ENCODE peak calls at places on chromosomes 13 and 19, in seven cellular contexts. C is CD8-positive, alpha-beta T cell; Z is bronchial epithelial cell; B is HL-60; K is mucosa of descending colon; F is upper lobe of right lung; S is IMR-90. E is an unnamed sample.

GRCh38 chr13:75946746-75947397 is 310.7 kb downstream of the LMO7 start:
- DNase-seq in F (no peak), B (no peak), S (no peak), Z (no peak), C (no peak), K (no peak), E (no peak)

GRCh38 chr19:15195381-15195964 is 5.3 kb downstream of the NOTCH3 start:
- DNase-seq in F (peak; percentile 86), C (no peak), B (no peak), Z (peak; percentile 84), K (peak; percentile 60), S (peak; percentile 61), E (no peak)

GRCh38 chr13:38167164-38167822 is 182.4 kb upstream of the UFM1 start:
- DNase-seq in C (no peak), Z (no peak), K (no peak), B (no peak), S (no peak), F (no peak), E (peak; percentile 3)

GRCh38 chr19:16901491-16902175 is 12.8 kb downstream of the F2RL3 start:
- DNase-seq in S (no peak), K (no peak), B (no peak), C (no peak), F (no peak), Z (no peak), E (no peak)

GRCh38 chr13:89061821-89062220 is 1390.7 kb downstream of the SLITRK5 start:
- DNase-seq in B (no peak), C (no peak), K (peak; percentile 58), Z (no peak), F (no peak), S (no peak), E (no peak)

GRCh38 chr13:22196777-22197176 is 525.9 kb downstream of the FGF9 start:
- DNase-seq in F (no peak), Z (no peak), B (no peak), C (no peak), K (no peak), S (no peak), E (no peak)

GRCh38 chr13:80029170-80029569 is 311.8 kb downstream of the SPRY2 start:
- DNase-seq in S (no peak), F (no peak), B (no peak), K (peak; percentile 36), Z (no peak), C (no peak), E (no peak)

GRCh38 chr13:24167666-24168391 is 7.3 kb downstream of the SPATA13 start:
- DNase-seq in F (no peak), Z (no peak), B (no peak), K (no peak), C (no peak), S (no peak), E (no peak)

GRCh38 chr13:48528720-48529119 is 4.2 kb downstream of the RCBTB2 start:
- DNase-seq in K (no peak), B (no peak), S (no peak), F (no peak), C (no peak), Z (no peak), E (peak; percentile 58)

GRCh38 chr13:109699628-109700071 is 86.7 kb downstream of the IRS2 start:
- DNase-seq in F (no peak), C (no peak), K (peak; percentile 49), Z (no peak), S (no peak), B (peak; percentile 24), E (no peak)
- TF ChIP-seq CTCF in F (no peak), C (no peak), K (no peak), Z (no peak), S (no peak), B (no peak), E (no peak)

GRCh38 chr19:41876847-41877489 is at the start of gene CD79A:
- DNase-seq in Z (no peak), B (peak; percentile 54), F (no peak), C (no peak), S (no peak), K (no peak), E (peak; percentile 96)
- H3K4me3 ChIP-seq in Z (no peak within 1 kb of the TSS), B (no peak within 1 kb of the TSS), F (no peak within 1 kb of the TSS), C (peak within 1 kb of the TSS; percentile 50), S (no peak within 1 kb of the TSS), K (no peak within 1 kb of the TSS), E (peak within 1 kb of the TSS; percentile 90)

DNA sequence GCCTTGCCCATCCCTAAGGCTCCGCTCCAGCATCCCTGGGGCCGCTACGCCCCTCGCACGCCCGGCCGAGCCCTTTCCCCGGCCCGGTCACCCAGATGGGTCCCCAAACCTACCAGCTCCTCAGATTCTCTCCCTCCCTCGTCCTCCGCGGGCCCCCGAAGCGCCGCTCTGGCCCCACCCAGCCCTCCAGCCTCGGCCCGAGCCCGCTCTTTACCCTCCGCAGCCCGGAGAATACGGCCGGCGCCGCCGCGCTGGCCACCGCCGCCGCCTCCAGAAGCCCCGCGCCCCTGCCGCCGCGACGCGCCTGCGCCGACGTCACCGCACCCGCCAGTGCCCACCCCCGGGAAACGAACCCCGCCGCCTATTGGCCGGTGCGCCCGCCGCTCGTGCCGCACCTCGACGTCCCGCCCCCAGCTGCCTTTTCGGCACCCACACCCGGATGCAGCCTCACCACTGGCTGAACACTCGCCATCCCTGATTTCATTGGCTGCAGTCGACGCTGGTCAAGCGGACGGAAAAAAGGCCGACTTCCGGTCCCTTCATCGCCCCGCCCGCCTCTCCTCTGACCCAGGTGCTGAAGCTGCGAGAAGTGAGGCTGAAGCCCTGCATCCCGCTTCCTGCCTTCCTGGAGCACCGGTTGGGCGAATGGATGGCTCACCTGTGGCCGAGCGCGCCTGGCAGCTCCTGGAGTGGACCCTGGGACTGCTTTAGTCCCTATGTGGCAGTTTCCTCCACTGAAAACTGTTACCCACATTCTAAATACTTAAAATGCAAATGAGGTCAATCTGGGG is at the start of gene DAPK3:
- DNase-seq in C (peak; percentile 92), S (peak; percentile 97), F (peak; percentile 98), B (peak; percentile 98), Z (peak; percentile 96), K (peak; percentile 99), E (peak; percentile 99)
- TF ChIP-seq CTCF in C (no peak), S (no peak), F (no peak), B (no peak), Z (no peak), K (no peak), E (no peak)

GRCh38 chr19:56947206-56947605 is 106.7 kb upstream of the PEG3 start:
- DNase-seq in K (no peak), F (no peak), C (no peak), S (no peak), Z (no peak), B (no peak), E (no peak)

GRCh38 chr19:56946164-56946563 is 105.6 kb upstream of the PEG3 start:
- DNase-seq in Z (no peak), F (no peak), B (no peak), K (no peak), S (no peak), C (no peak), E (no peak)

DNA sequence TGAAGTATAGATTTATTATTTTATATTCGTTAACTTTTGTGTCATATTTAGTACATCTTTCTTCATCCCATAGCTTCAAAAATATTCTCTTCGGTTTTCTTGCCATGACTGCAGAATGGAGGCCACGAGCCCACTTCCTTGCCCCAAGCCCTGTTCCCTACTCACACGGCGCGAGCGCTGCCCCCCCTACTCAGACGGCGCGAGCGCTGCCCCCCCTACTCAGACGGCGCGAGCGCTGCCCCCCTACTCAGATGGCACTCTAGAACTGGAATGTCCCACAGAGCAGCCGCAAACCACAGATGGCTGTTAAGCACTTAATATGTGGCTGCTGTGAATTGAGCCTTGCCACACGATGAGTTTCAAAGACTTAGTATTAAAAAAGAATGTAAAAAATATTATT is 102.2 kb upstream of the PEG3 start:
- DNase-seq in S (no peak), F (peak; percentile 76), B (no peak), Z (no peak), K (no peak), C (no peak), E (peak; percentile 5)
- H3K4me3 ChIP-seq in S (no peak overlapping the region), F (no peak overlapping the region), B (no peak overlapping the region), Z (no peak overlapping the region), K (no peak overlapping the region), C (no peak overlapping the region), E (no peak overlapping the region)

DNA sequence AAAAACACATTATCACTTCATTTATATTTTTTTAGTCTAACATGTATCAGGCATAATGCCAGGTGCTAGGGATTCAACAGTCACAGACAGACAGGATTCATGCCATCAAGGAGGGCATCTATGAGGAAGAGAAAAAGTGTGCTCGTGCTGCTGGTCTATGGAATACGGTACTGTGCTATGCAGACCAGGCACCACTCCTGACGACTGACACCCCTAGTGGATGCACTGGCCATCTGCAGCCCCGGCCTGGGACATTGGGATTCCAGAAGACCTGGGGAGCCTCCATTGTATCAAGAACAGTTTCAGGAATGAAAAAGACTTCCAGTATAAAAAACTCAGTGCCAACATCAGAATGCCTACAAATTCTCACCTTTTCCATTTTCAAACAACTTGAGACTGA is 94.0 kb downstream of the KLF12 start:
- DNase-seq in C (no peak), S (peak; percentile 31), F (no peak), Z (peak; percentile 19), K (peak; percentile 72), B (peak; percentile 40), E (peak; percentile 67)
- TF ChIP-seq CTCF in C (peak; percentile 28), S (peak; percentile 49), F (peak; percentile 48), Z (peak; percentile 58), K (peak; percentile 20), B (peak; percentile 51), E (peak; percentile 64)

GRCh38 chr19:47742636-47743035 is 2.7 kb upstream of the NOP53 start:
- DNase-seq in C (no peak), Z (no peak), S (no peak), B (no peak), F (no peak), K (no peak), E (no peak)
- H3K4me3 ChIP-seq in C (no peak overlapping the region), Z (no peak overlapping the region), S (no peak overlapping the region), B (no peak overlapping the region), F (peak overlapping the region; percentile 51), K (no peak overlapping the region), E (no peak overlapping the region)

GRCh38 chr13:96091932-96092253 is 2.0 kb downstream of the HS6ST3 start:
- DNase-seq in F (no peak), S (no peak), B (no peak), C (no peak), Z (no peak), K (no peak), E (no peak)
- TF ChIP-seq CTCF in F (no peak), S (no peak), B (no peak), C (no peak), Z (no peak), K (no peak), E (no peak)

E was measured in GM12865.